ENCODE peak calls at places on chromosomes 4 and X, in four cellular contexts. One of them, this sample, is unnamed.

GRCh38 chrX:6898371-6898770 is 249.1 kb upstream of the STS start:
- DNase-seq in heart left ventricle: no peak
- DNase-seq in AG04450: no peak
- DNase-seq in CD8-positive, alpha-beta T cell: no peak
- DNase-seq in this sample: no peak

GRCh38 chrX:104351173-104351769 is 96.5 kb upstream of the ESX1 start:
- DNase-seq in heart left ventricle: no peak
- DNase-seq in AG04450: no peak
- DNase-seq in CD8-positive, alpha-beta T cell: no peak
- DNase-seq in this sample: no peak

GRCh38 chr4:25180524-25181131 is 20.4 kb upstream of the SEPSECS start:
- DNase-seq in heart left ventricle: no peak
- DNase-seq in AG04450: no peak
- DNase-seq in CD8-positive, alpha-beta T cell: peak; percentile 31
- DNase-seq in this sample: peak; percentile 42

GRCh38 chr4:1604706-1605205 is 79.4 kb downstream of the FAM53A start:
- DNase-seq in heart left ventricle: no peak
- DNase-seq in AG04450: no peak
- DNase-seq in CD8-positive, alpha-beta T cell: no peak
- DNase-seq in this sample: no peak

GRCh38 chr4:42627887-42628646 is 28.8 kb downstream of the ATP8A1 start:
- DNase-seq in heart left ventricle: peak; percentile 87
- DNase-seq in AG04450: no peak
- DNase-seq in CD8-positive, alpha-beta T cell: peak; percentile 62
- DNase-seq in this sample: peak; percentile 59

GRCh38 chr4:103201724-103202123 is 3.6 kb upstream of the CENPE start:
- DNase-seq in heart left ventricle: no peak
- DNase-seq in AG04450: no peak
- DNase-seq in CD8-positive, alpha-beta T cell: no peak
- DNase-seq in this sample: no peak

GRCh38 chrX:69192603-69193002 is 27.4 kb upstream of the PJA1 start:
- DNase-seq in heart left ventricle: no peak
- DNase-seq in AG04450: no peak
- DNase-seq in CD8-positive, alpha-beta T cell: no peak
- DNase-seq in this sample: no peak

GRCh38 chr4:100895572-100896197 is 377.9 kb upstream of the EMCN start:
- DNase-seq in heart left ventricle: no peak
- DNase-seq in AG04450: no peak
- DNase-seq in CD8-positive, alpha-beta T cell: no peak
- DNase-seq in this sample: peak; percentile 36

GRCh38 chr4:59818656-59819055 is 1381.5 kb upstream of the ADGRL3 start:
- DNase-seq in heart left ventricle: no peak
- DNase-seq in AG04450: no peak
- DNase-seq in CD8-positive, alpha-beta T cell: no peak
- DNase-seq in this sample: peak; percentile 14

GRCh38 chrX:46044486-46044885 is 500.7 kb downstream of the ZNF674 start:
- DNase-seq in heart left ventricle: no peak
- DNase-seq in AG04450: no peak
- DNase-seq in CD8-positive, alpha-beta T cell: no peak
- DNase-seq in this sample: no peak

GRCh38 chr4:187301923-187302322 is 578.3 kb upstream of the FAT1 start:
- DNase-seq in heart left ventricle: no peak
- DNase-seq in AG04450: no peak
- DNase-seq in CD8-positive, alpha-beta T cell: no peak
- DNase-seq in this sample: no peak

GRCh38 chr4:37685726-37686372 is 327 bp downstream of the RELL1 start:
- DNase-seq in heart left ventricle: peak; percentile 58
- DNase-seq in AG04450: no peak
- DNase-seq in CD8-positive, alpha-beta T cell: peak; percentile 56
- DNase-seq in this sample: peak; percentile 28

GRCh38 chr4:26589699-26590098 is 5.8 kb downstream of the TBC1D19 start:
- DNase-seq in heart left ventricle: no peak
- DNase-seq in AG04450: no peak
- DNase-seq in CD8-positive, alpha-beta T cell: no peak
- DNase-seq in this sample: no peak

GRCh38 chrX:13699183-13699826 is 10.4 kb downstream of the RAB9A start:
- DNase-seq in heart left ventricle: no peak
- DNase-seq in AG04450: no peak
- DNase-seq in CD8-positive, alpha-beta T cell: no peak
- DNase-seq in this sample: peak; percentile 48

GRCh38 chr4:41028392-41029076 is 185.8 kb downstream of the APBB2 start:
- DNase-seq in heart left ventricle: no peak
- DNase-seq in AG04450: no peak
- DNase-seq in CD8-positive, alpha-beta T cell: no peak
- DNase-seq in this sample: no peak

GRCh38 chr4:106746451-106746850 is 289.7 kb downstream of the DKK2 start:
- DNase-seq in heart left ventricle: no peak
- DNase-seq in AG04450: no peak
- DNase-seq in CD8-positive, alpha-beta T cell: no peak
- DNase-seq in this sample: no peak

GRCh38 chr4:8210631-8211030 is 11.5 kb downstream of the SH3TC1 start:
- DNase-seq in heart left ventricle: no peak
- DNase-seq in AG04450: no peak
- DNase-seq in CD8-positive, alpha-beta T cell: no peak
- DNase-seq in this sample: no peak

GRCh38 chr4:152278505-152279301 is 257.2 kb downstream of the FBXW7 start:
- DNase-seq in heart left ventricle: no peak
- DNase-seq in AG04450: no peak
- DNase-seq in CD8-positive, alpha-beta T cell: no peak
- DNase-seq in this sample: peak; percentile 65

GRCh38 chr4:121698119-121698732 is 1.4 kb upstream of the ANXA5 start:
- DNase-seq in heart left ventricle: no peak
- DNase-seq in AG04450: no peak
- DNase-seq in CD8-positive, alpha-beta T cell: no peak
- DNase-seq in this sample: no peak

GRCh38 chr4:16894406-16894805 is 4.0 kb downstream of the LDB2 start:
- DNase-seq in heart left ventricle: no peak
- DNase-seq in AG04450: no peak
- DNase-seq in CD8-positive, alpha-beta T cell: no peak
- DNase-seq in this sample: no peak

GRCh38 chr4:105146286-105147219 is at the start of gene TET2:
- DNase-seq in heart left ventricle: peak; percentile 81
- DNase-seq in AG04450: peak; percentile 44
- DNase-seq in CD8-positive, alpha-beta T cell: peak; percentile 80
- DNase-seq in this sample: peak; percentile 89

GRCh38 chr4:8387615-8388266 is 52.8 kb downstream of the ACOX3 start:
- DNase-seq in heart left ventricle: no peak
- DNase-seq in AG04450: no peak
- DNase-seq in CD8-positive, alpha-beta T cell: no peak
- DNase-seq in this sample: no peak

GRCh38 chrX:34140816-34141215 is 8.7 kb upstream of the FAM47A start:
- DNase-seq in heart left ventricle: no peak
- DNase-seq in AG04450: no peak
- DNase-seq in CD8-positive, alpha-beta T cell: no peak
- DNase-seq in this sample: no peak

GRCh38 chr4:149029056-149029651 is 586.9 kb upstream of the NR3C2 start:
- DNase-seq in heart left ventricle: no peak
- DNase-seq in AG04450: no peak
- DNase-seq in CD8-positive, alpha-beta T cell: no peak
- DNase-seq in this sample: no peak

GRCh38 chrX:48800574-48801280 is 1.1 kb upstream of the HDAC6 start:
- DNase-seq in heart left ventricle: no peak
- DNase-seq in AG04450: no peak
- DNase-seq in CD8-positive, alpha-beta T cell: no peak
- DNase-seq in this sample: no peak

GRCh38 chr4:156329779-156330178 is 376.1 kb upstream of the CTSO start:
- DNase-seq in heart left ventricle: no peak
- DNase-seq in AG04450: no peak
- DNase-seq in CD8-positive, alpha-beta T cell: no peak
- DNase-seq in this sample: no peak

DNA sequence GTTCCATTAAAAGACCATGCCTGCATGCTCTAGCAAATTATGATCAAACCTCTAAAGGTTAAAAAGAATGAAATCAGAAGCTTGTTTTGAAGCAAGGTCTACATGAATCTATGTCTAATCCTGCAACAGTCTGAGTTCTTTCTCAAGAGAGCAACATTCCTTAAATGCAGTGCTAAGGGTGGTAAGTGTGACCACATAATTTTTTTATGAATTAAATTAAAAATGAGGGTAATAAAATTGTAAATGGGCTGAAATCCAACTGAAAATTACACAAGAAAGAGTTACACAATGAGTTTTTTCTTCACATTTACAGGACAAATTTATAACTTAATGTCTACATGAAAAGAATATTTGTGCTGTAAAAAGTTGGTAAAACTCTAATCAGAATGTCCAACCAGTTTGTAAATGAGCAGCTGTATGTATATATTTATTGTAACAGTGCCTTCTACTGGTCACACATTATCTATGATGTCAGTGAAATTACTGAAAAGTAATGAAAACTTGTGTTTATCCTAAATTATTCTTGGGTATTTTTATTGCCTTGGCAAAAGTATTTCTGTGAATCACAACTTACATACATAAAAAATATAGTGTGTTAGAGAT is 336.3 kb upstream of the PITX2 start:
- DNase-seq in heart left ventricle: no peak
- DNase-seq in AG04450: no peak
- DNase-seq in CD8-positive, alpha-beta T cell: no peak
- DNase-seq in this sample: no peak
- TF ChIP-seq CTCF in heart left ventricle: no peak
- TF ChIP-seq CTCF in AG04450: peak; percentile 39
- TF ChIP-seq CTCF in CD8-positive, alpha-beta T cell: no peak
- TF ChIP-seq CTCF in this sample: peak; percentile 18

GRCh38 chrX:151901821-151902220 is 10.9 kb upstream of the MAGEA4 start:
- DNase-seq in heart left ventricle: no peak
- DNase-seq in AG04450: no peak
- DNase-seq in CD8-positive, alpha-beta T cell: no peak
- DNase-seq in this sample: no peak
- TF ChIP-seq CTCF in heart left ventricle: no peak
- TF ChIP-seq CTCF in AG04450: no peak
- TF ChIP-seq CTCF in CD8-positive, alpha-beta T cell: no peak
- TF ChIP-seq CTCF in this sample: no peak

GRCh38 chr4:155207534-155208257 is 740 bp upstream of the NPY2R start:
- DNase-seq in heart left ventricle: no peak
- DNase-seq in AG04450: no peak
- DNase-seq in CD8-positive, alpha-beta T cell: no peak
- DNase-seq in this sample: no peak
- TF ChIP-seq CTCF in heart left ventricle: no peak
- TF ChIP-seq CTCF in AG04450: no peak
- TF ChIP-seq CTCF in CD8-positive, alpha-beta T cell: no peak
- TF ChIP-seq CTCF in this sample: no peak

GRCh38 chr4:66691101-66691500 is 854.2 kb downstream of the CENPC start:
- DNase-seq in heart left ventricle: no peak
- DNase-seq in AG04450: no peak
- DNase-seq in CD8-positive, alpha-beta T cell: no peak
- DNase-seq in this sample: no peak
- TF ChIP-seq CTCF in heart left ventricle: no peak
- TF ChIP-seq CTCF in AG04450: no peak
- TF ChIP-seq CTCF in CD8-positive, alpha-beta T cell: no peak
- TF ChIP-seq CTCF in this sample: no peak

GRCh38 chr4:90415116-90415515 is 287.9 kb downstream of the CCSER1 start:
- DNase-seq in heart left ventricle: no peak
- DNase-seq in AG04450: no peak
- DNase-seq in CD8-positive, alpha-beta T cell: no peak
- DNase-seq in this sample: no peak

GRCh38 chr4:90419124-90419711 is 292.0 kb downstream of the CCSER1 start:
- DNase-seq in heart left ventricle: no peak
- DNase-seq in AG04450: no peak
- DNase-seq in CD8-positive, alpha-beta T cell: no peak
- DNase-seq in this sample: peak; percentile 36
- TF ChIP-seq CTCF in heart left ventricle: no peak
- TF ChIP-seq CTCF in AG04450: peak; percentile 59
- TF ChIP-seq CTCF in CD8-positive, alpha-beta T cell: no peak
- TF ChIP-seq CTCF in this sample: peak; percentile 53

DNA sequence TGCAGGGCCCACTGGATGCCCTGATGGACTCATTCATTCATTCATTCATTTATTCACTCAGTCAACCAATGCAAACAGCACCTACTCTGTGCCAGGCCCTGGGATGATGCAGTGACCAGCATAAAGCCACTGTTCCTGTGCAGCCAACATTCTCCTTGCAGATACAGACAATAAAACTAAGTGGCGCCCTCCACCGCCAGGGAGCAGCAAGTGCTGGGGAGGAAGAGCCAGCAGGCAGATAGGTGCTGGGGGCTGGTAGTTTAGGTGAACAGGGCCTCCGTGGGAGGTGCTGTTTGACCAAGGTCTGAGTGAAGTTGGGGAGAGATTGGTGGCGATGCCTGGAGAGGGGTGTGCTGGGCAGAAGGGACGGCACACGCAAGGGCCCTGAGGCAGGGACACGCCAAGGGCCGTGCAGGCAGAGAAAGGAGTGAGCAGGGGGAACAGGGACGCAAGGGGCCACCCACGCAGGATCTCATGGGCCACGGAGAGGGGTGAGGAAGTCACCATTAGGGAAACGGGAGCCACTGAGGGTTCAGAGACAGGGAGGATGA is 65.5 kb downstream of the WFS1 start:
- DNase-seq in heart left ventricle: no peak
- DNase-seq in AG04450: no peak
- DNase-seq in CD8-positive, alpha-beta T cell: no peak
- DNase-seq in this sample: no peak
- TF ChIP-seq CTCF in heart left ventricle: no peak
- TF ChIP-seq CTCF in AG04450: no peak
- TF ChIP-seq CTCF in CD8-positive, alpha-beta T cell: no peak
- TF ChIP-seq CTCF in this sample: no peak

DNA sequence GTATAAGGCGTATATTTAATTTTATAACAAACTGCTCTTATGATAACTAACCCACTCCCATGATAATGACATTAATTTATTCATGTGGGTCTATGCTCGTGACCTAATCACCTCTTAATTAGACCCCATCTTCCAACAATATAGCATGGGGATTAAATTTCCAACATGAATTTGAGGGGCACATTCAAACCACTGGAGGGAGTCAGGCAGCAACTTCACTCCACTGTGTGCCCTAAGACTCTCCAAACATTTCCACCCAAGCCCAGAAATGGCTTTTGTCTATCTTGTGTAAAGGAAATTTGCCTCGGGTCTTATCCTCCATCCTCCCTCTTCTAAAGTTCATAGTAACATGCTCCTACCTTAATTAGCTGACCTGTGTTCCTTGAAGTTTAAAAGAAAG is 616.1 kb upstream of the CPEB2 start:
- DNase-seq in heart left ventricle: no peak
- DNase-seq in AG04450: no peak
- DNase-seq in CD8-positive, alpha-beta T cell: no peak
- DNase-seq in this sample: no peak
- TF ChIP-seq CTCF in heart left ventricle: no peak
- TF ChIP-seq CTCF in AG04450: no peak
- TF ChIP-seq CTCF in CD8-positive, alpha-beta T cell: no peak
- TF ChIP-seq CTCF in this sample: no peak